ENCODE peak calls at places on chromosomes 12 and 14, in six cellular contexts. I is fibroblast of lung; A is HCT116; L is naive thymus-derived CD4-positive, alpha-beta T cell; Y is adrenal gland; P is body of pancreas. R is an unnamed sample. For H3K9me3 and H3K4me1, the result is how much of the 10 kb centered on the place peaks cover.

GRCh38 chr14:51884086-51884927 is 23.9 kb downstream of the GNG2 start:
- DNase-seq in I (peak), A (no peak), L (no peak), Y (no peak), P (no peak), R (no peak)

GRCh38 chr12:90398437-90398836 is 556.5 kb downstream of the CCER1 start:
- DNase-seq in I (no peak), A (no peak), L (no peak), Y (no peak), P (no peak), R (no peak)

GRCh38 chr12:56153291-56154065 is 1.1 kb downstream of the MYL6B start:
- DNase-seq in I (no peak), A (no peak), L (no peak), Y (no peak), P (no peak), R (no peak)

GRCh38 chr14:72731252-72732020 is 162.5 kb downstream of the DPF3 start:
- DNase-seq in I (no peak), A (no peak), L (no peak), Y (no peak), P (no peak), R (no peak)

GRCh38 chr12:12333980-12334709 is 15.9 kb downstream of the MANSC1 start:
- DNase-seq in I (peak), A (peak), L (peak), Y (peak), P (peak), R (peak)

GRCh38 chr14:63504628-63505027 is 38.5 kb downstream of the PPP2R5E start:
- DNase-seq in I (no peak), A (no peak), L (no peak), Y (no peak), P (no peak), R (peak)

GRCh38 chr12:63889236-63889635 is 44.7 kb downstream of the SRGAP1 start:
- DNase-seq in I (peak), A (no peak), L (no peak), Y (no peak), P (no peak), R (no peak)

GRCh38 chr14:77622562-77622961 is 6.1 kb upstream of the SPTLC2 start:
- DNase-seq in I (no peak), A (no peak), L (no peak), Y (no peak), P (peak), R (no peak)

GRCh38 chr14:71261206-71261605 is 353.9 kb downstream of the PCNX1 start:
- DNase-seq in I (peak), A (no peak), L (no peak), Y (no peak), P (no peak), R (no peak)

GRCh38 chr12:132239392-132239791 is 90.0 kb downstream of the GALNT9 start:
- DNase-seq in I (no peak), A (no peak), L (no peak), Y (no peak), P (no peak), R (no peak)
- H3K9me3 ChIP-seq in I (under half), A (under half), L (under half), Y (under half), P (under half), R (under half)

DNA sequence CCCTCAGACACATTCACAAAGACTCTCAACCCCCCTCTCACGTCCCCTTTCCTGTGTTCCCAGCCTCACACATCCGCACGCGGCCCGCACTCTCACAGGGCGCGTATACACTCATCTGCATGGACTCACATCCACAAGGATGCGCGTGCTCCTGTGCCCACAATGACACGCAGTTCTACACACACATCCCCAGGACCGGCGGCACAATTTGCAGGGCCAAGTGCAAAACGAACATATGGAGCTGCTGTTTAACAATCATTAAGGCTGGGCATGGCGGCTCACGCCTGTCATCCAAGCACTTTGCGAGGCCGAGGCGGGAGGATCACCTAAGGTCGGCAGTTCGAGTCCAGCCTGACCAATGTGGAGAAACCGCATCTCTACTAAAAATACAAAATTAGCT is 36.4 kb upstream of the EML1 start:
- DNase-seq in I (peak), A (no peak), L (no peak), Y (peak), P (peak), R (no peak)
- H3K4me1 ChIP-seq in I (under half), A (half or more), L (under half), Y (half or more), P (under half), R (under half)

GRCh38 chr14:105854600-105855245 is 328.3 kb downstream of the TMEM121 start:
- DNase-seq in I (no peak), A (no peak), L (no peak), Y (no peak), P (no peak), R (no peak)
- H3K9me3 ChIP-seq in I (under half), A (under half), L (under half), Y (under half), P (under half), R (under half)

GRCh38 chr14:104803916-104804371 is 3.0 kb downstream of the ZBTB42 start:
- DNase-seq in I (no peak), A (no peak), L (no peak), Y (no peak), P (peak), R (no peak)

GRCh38 chr14:104805941-104806624 is 5.2 kb downstream of the ZBTB42 start:
- DNase-seq in I (no peak), A (no peak), L (no peak), Y (no peak), P (no peak), R (no peak)

GRCh38 chr14:104803280-104803915 is 2.5 kb downstream of the ZBTB42 start:
- DNase-seq in I (no peak), A (no peak), L (no peak), Y (no peak), P (peak), R (no peak)

GRCh38 chr14:104805326-104805678 is 4.4 kb downstream of the ZBTB42 start:
- DNase-seq in I (peak), A (peak), L (no peak), Y (no peak), P (peak), R (no peak)

GRCh38 chr14:104804481-104805325 is 3.8 kb downstream of the ZBTB42 start:
- DNase-seq in I (no peak), A (no peak), L (no peak), Y (no peak), P (peak), R (no peak)
- H3K4me1 ChIP-seq in I (under half), A (under half), L (under half), Y (under half), P (half or more), R (under half)

GRCh38 chr14:105935384-105935783 is 409.0 kb downstream of the TMEM121 start:
- DNase-seq in I (no peak), A (no peak), L (no peak), Y (no peak), P (no peak), R (no peak)
- H3K9me3 ChIP-seq in I (under half), A (under half), L (under half), Y (under half), P (under half), R (under half)

GRCh38 chr12:124555168-124555928 is 12.1 kb downstream of the NCOR2 start:
- DNase-seq in I (no peak), A (no peak), L (no peak), Y (no peak), P (no peak), R (no peak)
- H3K4me1 ChIP-seq in I (under half), A (under half), L (under half), Y (half or more), P (under half), R (under half)

GRCh38 chr12:34386621-34387255 is 364.4 kb downstream of the ALG10 start:
- DNase-seq in I (no peak), A (no peak), L (no peak), Y (no peak), P (no peak), R (no peak)
- H3K9me3 ChIP-seq in I (under half), A (under half), L (half or more), Y (under half), P (under half), R (under half)

R was measured in Caco-2.